ENCODE peak calls at places on chromosomes 3 and 15, in seven cellular contexts. C is activated CD4-positive, alpha-beta T cell treated with anti-CD3 and anti-CD28 coated beads, Interleukin-2, amount 10 ng/mL, durations not matched to agents 7 days and 5 days; H is germinal center; E is T follicular helper cell; Z is T-helper 1 cell; P is astrocyte of the spinal cord; A is NAMALWA. D is an unnamed sample.

GRCh38 chr3:154992655-154993054 is 87.5 kb upstream of the MME start:
- DNase-seq in A (no peak), E (no peak), Z (no peak), C (no peak), H (no peak), P (no peak), D (no peak)

GRCh38 chr3:129927072-129927471 is 33.6 kb upstream of the TMCC1 start:
- DNase-seq in A (no peak), C (no peak), Z (no peak), P (no peak), E (no peak), H (no peak), D (no peak)

GRCh38 chr15:58766290-58766689 is 4.8 kb upstream of the MINDY2 start:
- DNase-seq in P (no peak), E (no peak), C (no peak), A (no peak), H (no peak), Z (no peak), D (no peak)

GRCh38 chr3:122665226-122665786 is 15.3 kb upstream of the PARP14 start:
- DNase-seq in E (no peak), C (no peak), Z (no peak), H (no peak), A (no peak), P (no peak), D (no peak)

GRCh38 chr3:4821975-4822374 is 157.3 kb upstream of the BHLHE40 start:
- DNase-seq in P (no peak), E (peak; percentile 60), C (peak; percentile 89), Z (peak; percentile 95), A (no peak), H (no peak), D (no peak)

GRCh38 chr3:70273492-70273891 is 38.9 kb downstream of the MDFIC2 start:
- DNase-seq in C (no peak), P (peak; percentile 29), E (no peak), H (no peak), Z (no peak), A (peak; percentile 1), D (no peak)

GRCh38 chr3:106827515-106828213 is 549.6 kb upstream of the CCDC54 start:
- DNase-seq in H (no peak), P (no peak), C (no peak), Z (no peak), E (no peak), A (no peak), D (no peak)

GRCh38 chr3:24318668-24319287 is 175.9 kb downstream of the THRB start:
- DNase-seq in C (no peak), Z (no peak), E (no peak), P (peak; percentile 9), H (no peak), A (no peak), D (no peak)

GRCh38 chr3:141460097-141460704 is 26.6 kb upstream of the RASA2 start:
- DNase-seq in H (peak; percentile 82), Z (peak; percentile 80), P (peak; percentile 81), C (peak; percentile 92), E (peak; percentile 84), A (peak; percentile 89), D (peak; percentile 33)

GRCh38 chr3:94936023-94936580 is 873.2 kb downstream of the NSUN3 start:
- DNase-seq in C (no peak), Z (no peak), P (no peak), H (no peak), E (no peak), A (no peak), D (no peak)

GRCh38 chr3:170731281-170731680 is 138.7 kb downstream of the RPL22L1 start:
- DNase-seq in P (peak; percentile 42), E (no peak), Z (no peak), C (no peak), H (no peak), A (no peak), D (no peak)

GRCh38 chr15:77187751-77188464 is 117.0 kb upstream of the TSPAN3 start:
- DNase-seq in P (peak; percentile 61), A (peak; percentile 74), E (no peak), H (peak; percentile 55), C (peak; percentile 10), Z (peak; percentile 38), D (peak; percentile 61)

GRCh38 chr15:87687176-87687890 is 569.2 kb downstream of the NTRK3 start:
- DNase-seq in E (no peak), C (no peak), H (no peak), P (no peak), A (no peak), Z (no peak), D (no peak)

GRCh38 chr3:124985358-124985757 is 50.8 kb upstream of the MUC13 start:
- DNase-seq in P (peak; percentile 33), H (no peak), C (no peak), E (no peak), Z (no peak), A (no peak), D (no peak)

GRCh38 chr15:51401872-51402517 is 60.5 kb downstream of the GLDN start:
- DNase-seq in A (peak; percentile 8), P (no peak), E (no peak), Z (no peak), C (no peak), H (peak; percentile 37), D (no peak)

D was measured in GM12864.